ENCODE peak calls at places on chromosome 12, in four cellular contexts. E is putamen, N is MCF 10A, M is NCI-H1105. Z is an unnamed sample.

GRCh38 chr12:22064968-22065367 is 18.9 kb downstream of the CMAS start:
- DNase-seq in E (no peak), N (no peak), M (peak; percentile 6), Z (no peak)

GRCh38 chr12:9673404-9674225 is 4.1 kb downstream of the CLEC2D start:
- DNase-seq in E (no peak), N (peak; percentile 94), M (no peak), Z (no peak)

GRCh38 chr12:71057330-71057729 is 100.5 kb downstream of the TSPAN8 start:
- DNase-seq in E (no peak), N (peak; percentile 17), M (peak; percentile 73), Z (no peak)

GRCh38 chr12:71160585-71160984 is 2.8 kb upstream of the TSPAN8 start:
- DNase-seq in E (peak; percentile 23), N (peak; percentile 56), M (no peak), Z (no peak)

GRCh38 chr12:57165741-57166140 is 18.3 kb upstream of the LRP1-AS start:
- DNase-seq in E (no peak), N (peak; percentile 88), M (no peak), Z (no peak)

GRCh38 chr12:124916370-124917134 is 2.1 kb upstream of the UBC start:
- DNase-seq in E (peak; percentile 85), N (peak; percentile 92), M (no peak), Z (peak; percentile 88)

GRCh38 chr12:60152756-60153155 is 556.9 kb downstream of the SLC16A7 start:
- DNase-seq in E (no peak), N (peak; percentile 70), M (no peak), Z (no peak)

GRCh38 chr12:125315771-125316170 is 250.5 kb downstream of the AACS start:
- DNase-seq in E (no peak), N (no peak), M (no peak), Z (no peak)

GRCh38 chr12:122366685-122367475 is 55.6 kb downstream of the CLIP1 start:
- DNase-seq in E (no peak), N (peak; percentile 86), M (no peak), Z (peak; percentile 25)

GRCh38 chr12:27615331-27615891 is 80.8 kb upstream of the REP15 start:
- DNase-seq in E (no peak), N (no peak), M (no peak), Z (no peak)

GRCh38 chr12:123367511-123367910 is 2.9 kb upstream of the SBNO1 start:
- DNase-seq in E (no peak), N (peak; percentile 20), M (no peak), Z (no peak)

GRCh38 chr12:2266666-2267623 is 214.2 kb downstream of the CACNA1C start:
- DNase-seq in E (no peak), N (no peak), M (no peak), Z (no peak)

GRCh38 chr12:109613611-109614455 is 40.2 kb downstream of the MVK start:
- DNase-seq in E (no peak), N (no peak), M (peak; percentile 34), Z (no peak)